ENCODE peak calls at places on chromosomes 4 and X, in six cellular contexts. One of them, this sample, is unnamed.

GRCh38 chr4:20684852-20685763 is 15.2 kb upstream of the PACRGL start:
- DNase-seq in posterior cingulate gyrus: no peak
- DNase-seq in right cardiac atrium: no peak
- DNase-seq in stimulated activated CD8-positive, alpha-beta memory T cell treated with anti-CD3 and anti-CD28 coated beads, Interleukin-4, amount 100 ng/mL, for 1 hour: no peak
- DNase-seq in mucosa of descending colon: no peak
- DNase-seq in D341Med: no peak
- DNase-seq in this sample: no peak

GRCh38 chrX:1386338-1387127 is 5.4 kb downstream of the SLC25A6 start:
- DNase-seq in posterior cingulate gyrus: no peak
- DNase-seq in right cardiac atrium: peak
- DNase-seq in stimulated activated CD8-positive, alpha-beta memory T cell treated with anti-CD3 and anti-CD28 coated beads, Interleukin-4, amount 100 ng/mL, for 1 hour: no peak
- DNase-seq in mucosa of descending colon: no peak
- DNase-seq in D341Med: no peak
- DNase-seq in this sample: no peak

GRCh38 chr4:186297013-186297645 is 31.1 kb downstream of the F11 start:
- DNase-seq in posterior cingulate gyrus: no peak
- DNase-seq in right cardiac atrium: no peak
- DNase-seq in stimulated activated CD8-positive, alpha-beta memory T cell treated with anti-CD3 and anti-CD28 coated beads, Interleukin-4, amount 100 ng/mL, for 1 hour: no peak
- DNase-seq in mucosa of descending colon: no peak
- DNase-seq in D341Med: peak
- DNase-seq in this sample: no peak

GRCh38 chr4:4502694-4503311 is 39.0 kb downstream of the STX18 start:
- DNase-seq in posterior cingulate gyrus: no peak
- DNase-seq in right cardiac atrium: no peak
- DNase-seq in stimulated activated CD8-positive, alpha-beta memory T cell treated with anti-CD3 and anti-CD28 coated beads, Interleukin-4, amount 100 ng/mL, for 1 hour: no peak
- DNase-seq in mucosa of descending colon: no peak
- DNase-seq in D341Med: no peak
- DNase-seq in this sample: no peak

GRCh38 chr4:53929955-53930798 is 134.2 kb downstream of the CHIC2 start:
- DNase-seq in posterior cingulate gyrus: peak
- DNase-seq in right cardiac atrium: peak
- DNase-seq in stimulated activated CD8-positive, alpha-beta memory T cell treated with anti-CD3 and anti-CD28 coated beads, Interleukin-4, amount 100 ng/mL, for 1 hour: no peak
- DNase-seq in mucosa of descending colon: no peak
- DNase-seq in D341Med: peak
- DNase-seq in this sample: peak

GRCh38 chr4:87101543-87102199 is 118.7 kb downstream of the KLHL8 start:
- DNase-seq in posterior cingulate gyrus: no peak
- DNase-seq in right cardiac atrium: peak
- DNase-seq in stimulated activated CD8-positive, alpha-beta memory T cell treated with anti-CD3 and anti-CD28 coated beads, Interleukin-4, amount 100 ng/mL, for 1 hour: no peak
- DNase-seq in mucosa of descending colon: no peak
- DNase-seq in D341Med: no peak
- DNase-seq in this sample: no peak

GRCh38 chrX:13994681-13995080 is 35.0 kb downstream of the GEMIN8 start:
- DNase-seq in posterior cingulate gyrus: no peak
- DNase-seq in right cardiac atrium: no peak
- DNase-seq in stimulated activated CD8-positive, alpha-beta memory T cell treated with anti-CD3 and anti-CD28 coated beads, Interleukin-4, amount 100 ng/mL, for 1 hour: no peak
- DNase-seq in mucosa of descending colon: no peak
- DNase-seq in D341Med: no peak
- DNase-seq in this sample: no peak

GRCh38 chr4:17512973-17513665 is 1.2 kb upstream of the QDPR start:
- DNase-seq in posterior cingulate gyrus: no peak
- DNase-seq in right cardiac atrium: no peak
- DNase-seq in stimulated activated CD8-positive, alpha-beta memory T cell treated with anti-CD3 and anti-CD28 coated beads, Interleukin-4, amount 100 ng/mL, for 1 hour: no peak
- DNase-seq in mucosa of descending colon: no peak
- DNase-seq in D341Med: no peak
- DNase-seq in this sample: no peak

GRCh38 chrX:147637190-147637589 is 274.5 kb upstream of the FMR1 start:
- DNase-seq in posterior cingulate gyrus: no peak
- DNase-seq in right cardiac atrium: no peak
- DNase-seq in stimulated activated CD8-positive, alpha-beta memory T cell treated with anti-CD3 and anti-CD28 coated beads, Interleukin-4, amount 100 ng/mL, for 1 hour: no peak
- DNase-seq in mucosa of descending colon: peak
- DNase-seq in D341Med: no peak
- DNase-seq in this sample: no peak

GRCh38 chr4:48290146-48290772 is 20.6 kb upstream of the TEC start:
- DNase-seq in posterior cingulate gyrus: no peak
- DNase-seq in right cardiac atrium: no peak
- DNase-seq in stimulated activated CD8-positive, alpha-beta memory T cell treated with anti-CD3 and anti-CD28 coated beads, Interleukin-4, amount 100 ng/mL, for 1 hour: no peak
- DNase-seq in mucosa of descending colon: no peak
- DNase-seq in D341Med: peak
- DNase-seq in this sample: no peak

GRCh38 chr4:113958766-113959540 is 20.5 kb downstream of the ARSJ start:
- DNase-seq in posterior cingulate gyrus: no peak
- DNase-seq in right cardiac atrium: no peak
- DNase-seq in stimulated activated CD8-positive, alpha-beta memory T cell treated with anti-CD3 and anti-CD28 coated beads, Interleukin-4, amount 100 ng/mL, for 1 hour: no peak
- DNase-seq in mucosa of descending colon: no peak
- DNase-seq in D341Med: no peak
- DNase-seq in this sample: no peak

GRCh38 chr4:119678761-119679160 is 50.2 kb upstream of the PDE5A start:
- DNase-seq in posterior cingulate gyrus: no peak
- DNase-seq in right cardiac atrium: no peak
- DNase-seq in stimulated activated CD8-positive, alpha-beta memory T cell treated with anti-CD3 and anti-CD28 coated beads, Interleukin-4, amount 100 ng/mL, for 1 hour: no peak
- DNase-seq in mucosa of descending colon: no peak
- DNase-seq in D341Med: no peak
- DNase-seq in this sample: no peak

GRCh38 chr4:99722006-99722405 is 64.4 kb upstream of the C4orf54 start:
- DNase-seq in posterior cingulate gyrus: no peak
- DNase-seq in right cardiac atrium: no peak
- DNase-seq in stimulated activated CD8-positive, alpha-beta memory T cell treated with anti-CD3 and anti-CD28 coated beads, Interleukin-4, amount 100 ng/mL, for 1 hour: no peak
- DNase-seq in mucosa of descending colon: no peak
- DNase-seq in D341Med: no peak
- DNase-seq in this sample: no peak

GRCh38 chr4:5967783-5968182 is 50.4 kb downstream of the C4orf50 start:
- DNase-seq in posterior cingulate gyrus: no peak
- DNase-seq in right cardiac atrium: no peak
- DNase-seq in stimulated activated CD8-positive, alpha-beta memory T cell treated with anti-CD3 and anti-CD28 coated beads, Interleukin-4, amount 100 ng/mL, for 1 hour: no peak
- DNase-seq in mucosa of descending colon: no peak
- DNase-seq in D341Med: no peak
- DNase-seq in this sample: no peak

GRCh38 chrX:115652221-115652620 is 91.2 kb downstream of the PLS3 start:
- DNase-seq in posterior cingulate gyrus: no peak
- DNase-seq in right cardiac atrium: no peak
- DNase-seq in stimulated activated CD8-positive, alpha-beta memory T cell treated with anti-CD3 and anti-CD28 coated beads, Interleukin-4, amount 100 ng/mL, for 1 hour: no peak
- DNase-seq in mucosa of descending colon: no peak
- DNase-seq in D341Med: no peak
- DNase-seq in this sample: no peak

GRCh38 chr4:112234952-112235609 is 3.5 kb downstream of the AP1AR start:
- DNase-seq in posterior cingulate gyrus: peak
- DNase-seq in right cardiac atrium: peak
- DNase-seq in stimulated activated CD8-positive, alpha-beta memory T cell treated with anti-CD3 and anti-CD28 coated beads, Interleukin-4, amount 100 ng/mL, for 1 hour: peak
- DNase-seq in mucosa of descending colon: no peak
- DNase-seq in D341Med: peak
- DNase-seq in this sample: no peak

This sample was measured in ascending aorta.